ENCODE peak calls at places on chromosome 21, in six cellular contexts. One of them, this sample, is unnamed.

GRCh38 chr21:41283211-41283818 is 33.3 kb upstream of the FAM3B start:
- DNase-seq in GM23338: peak
- DNase-seq in OCI-LY7: peak
- DNase-seq in foreskin keratinocyte: peak
- DNase-seq in Peyer's patch: no peak
- DNase-seq in hepatocyte: peak
- DNase-seq in this sample: peak

GRCh38 chr21:42550817-42551216 is 37.2 kb downstream of the SLC37A1 start:
- DNase-seq in GM23338: peak
- DNase-seq in OCI-LY7: no peak
- DNase-seq in foreskin keratinocyte: no peak
- DNase-seq in Peyer's patch: no peak
- DNase-seq in hepatocyte: peak
- DNase-seq in this sample: no peak

GRCh38 chr21:45544449-45545235 is 2.4 kb upstream of the SLC19A1 start:
- DNase-seq in GM23338: no peak
- DNase-seq in OCI-LY7: no peak
- DNase-seq in foreskin keratinocyte: no peak
- DNase-seq in Peyer's patch: peak
- DNase-seq in hepatocyte: no peak
- DNase-seq in this sample: no peak

GRCh38 chr21:35053356-35054096 is 4.4 kb upstream of the RUNX1 start:
- DNase-seq in GM23338: no peak
- DNase-seq in OCI-LY7: no peak
- DNase-seq in foreskin keratinocyte: no peak
- DNase-seq in Peyer's patch: no peak
- DNase-seq in hepatocyte: peak
- DNase-seq in this sample: no peak

GRCh38 chr21:41507521-41508414 is at the start of gene TMPRSS2:
- DNase-seq in GM23338: peak
- DNase-seq in OCI-LY7: no peak
- DNase-seq in foreskin keratinocyte: peak
- DNase-seq in Peyer's patch: peak
- DNase-seq in hepatocyte: peak
- DNase-seq in this sample: no peak

GRCh38 chr21:26732442-26733221 is 112.6 kb downstream of the ADAMTS1 start:
- DNase-seq in GM23338: peak
- DNase-seq in OCI-LY7: peak
- DNase-seq in foreskin keratinocyte: peak
- DNase-seq in Peyer's patch: no peak
- DNase-seq in hepatocyte: peak
- DNase-seq in this sample: peak

GRCh38 chr21:15654171-15654570 is 75.6 kb upstream of the USP25 start:
- DNase-seq in GM23338: no peak
- DNase-seq in OCI-LY7: no peak
- DNase-seq in foreskin keratinocyte: no peak
- DNase-seq in Peyer's patch: no peak
- DNase-seq in hepatocyte: no peak
- DNase-seq in this sample: no peak

GRCh38 chr21:45981641-45982255 is at the start of gene COL6A1:
- DNase-seq in GM23338: peak
- DNase-seq in OCI-LY7: no peak
- DNase-seq in foreskin keratinocyte: no peak
- DNase-seq in Peyer's patch: peak
- DNase-seq in hepatocyte: peak
- DNase-seq in this sample: peak

GRCh38 chr21:42595281-42596187 is 57.9 kb upstream of the PDE9A start:
- DNase-seq in GM23338: no peak
- DNase-seq in OCI-LY7: no peak
- DNase-seq in foreskin keratinocyte: no peak
- DNase-seq in Peyer's patch: no peak
- DNase-seq in hepatocyte: no peak
- DNase-seq in this sample: no peak

GRCh38 chr21:8991968-8992621 is 1529.3 kb upstream of the TPTE start:
- DNase-seq in GM23338: no peak
- DNase-seq in OCI-LY7: no peak
- DNase-seq in foreskin keratinocyte: no peak
- DNase-seq in Peyer's patch: no peak
- DNase-seq in hepatocyte: no peak
- DNase-seq in this sample: no peak

GRCh38 chr21:26842976-26843911 is 2.0 kb downstream of the ADAMTS1 start:
- DNase-seq in GM23338: peak
- DNase-seq in OCI-LY7: no peak
- DNase-seq in foreskin keratinocyte: peak
- DNase-seq in Peyer's patch: peak
- DNase-seq in hepatocyte: peak
- DNase-seq in this sample: peak

DNA sequence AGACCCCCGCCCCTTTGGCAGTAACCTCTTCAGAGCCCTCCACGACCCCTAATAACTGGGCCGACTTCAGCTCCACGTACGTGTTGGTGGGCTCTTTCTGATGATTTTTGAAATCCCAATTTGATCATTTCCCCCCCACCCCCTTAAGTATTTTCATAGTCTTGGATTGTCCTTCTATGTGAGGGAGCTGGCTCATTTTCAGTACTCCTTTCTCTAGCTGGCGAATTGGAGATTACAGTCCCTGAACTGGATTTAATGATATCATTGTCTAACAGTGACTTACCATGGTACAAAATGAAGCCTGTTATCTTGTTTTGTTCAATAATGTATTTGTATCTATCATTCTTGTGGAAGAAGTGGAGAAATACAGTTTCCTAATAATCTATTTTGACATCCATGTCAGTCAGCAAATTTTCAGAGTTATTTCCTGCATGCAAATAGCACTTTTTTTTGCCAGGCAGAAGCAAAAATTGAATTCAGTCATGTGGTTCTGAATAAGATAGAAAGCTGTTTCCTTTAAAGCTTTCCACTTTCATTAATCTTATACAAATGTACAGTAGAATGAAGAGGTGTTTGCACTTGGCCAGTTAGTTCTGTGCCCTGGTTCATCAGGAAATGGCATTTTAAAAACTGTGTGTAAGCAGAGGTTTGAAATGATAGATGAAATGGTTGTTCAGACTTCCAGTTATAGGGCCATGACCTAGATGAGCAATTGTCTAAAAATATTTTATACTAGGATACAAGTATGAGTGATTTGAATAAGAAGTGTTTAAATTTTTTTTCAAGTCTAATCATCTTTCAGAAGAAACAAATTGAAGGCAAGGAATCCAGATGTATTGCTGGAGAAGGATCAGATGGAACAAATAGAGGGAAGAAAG is 104.2 kb downstream of the ATP5PO start:
- DNase-seq in GM23338: no peak
- DNase-seq in OCI-LY7: no peak
- DNase-seq in foreskin keratinocyte: no peak
- DNase-seq in Peyer's patch: no peak
- DNase-seq in hepatocyte: no peak
- DNase-seq in this sample: no peak
- H3K27ac ChIP-seq in GM23338: no peak
- H3K27ac ChIP-seq in OCI-LY7: no peak
- H3K27ac ChIP-seq in foreskin keratinocyte: no peak
- H3K27ac ChIP-seq in Peyer's patch: no peak
- H3K27ac ChIP-seq in hepatocyte: no peak
- H3K27ac ChIP-seq in this sample: no peak

GRCh38 chr21:29025328-29025713 is 853 bp downstream of the USP16 start:
- DNase-seq in GM23338: peak
- DNase-seq in OCI-LY7: no peak
- DNase-seq in foreskin keratinocyte: no peak
- DNase-seq in Peyer's patch: no peak
- DNase-seq in hepatocyte: peak
- DNase-seq in this sample: peak
- H3K27ac ChIP-seq in GM23338: peak
- H3K27ac ChIP-seq in OCI-LY7: peak
- H3K27ac ChIP-seq in foreskin keratinocyte: peak
- H3K27ac ChIP-seq in Peyer's patch: peak
- H3K27ac ChIP-seq in hepatocyte: peak
- H3K27ac ChIP-seq in this sample: peak

DNA sequence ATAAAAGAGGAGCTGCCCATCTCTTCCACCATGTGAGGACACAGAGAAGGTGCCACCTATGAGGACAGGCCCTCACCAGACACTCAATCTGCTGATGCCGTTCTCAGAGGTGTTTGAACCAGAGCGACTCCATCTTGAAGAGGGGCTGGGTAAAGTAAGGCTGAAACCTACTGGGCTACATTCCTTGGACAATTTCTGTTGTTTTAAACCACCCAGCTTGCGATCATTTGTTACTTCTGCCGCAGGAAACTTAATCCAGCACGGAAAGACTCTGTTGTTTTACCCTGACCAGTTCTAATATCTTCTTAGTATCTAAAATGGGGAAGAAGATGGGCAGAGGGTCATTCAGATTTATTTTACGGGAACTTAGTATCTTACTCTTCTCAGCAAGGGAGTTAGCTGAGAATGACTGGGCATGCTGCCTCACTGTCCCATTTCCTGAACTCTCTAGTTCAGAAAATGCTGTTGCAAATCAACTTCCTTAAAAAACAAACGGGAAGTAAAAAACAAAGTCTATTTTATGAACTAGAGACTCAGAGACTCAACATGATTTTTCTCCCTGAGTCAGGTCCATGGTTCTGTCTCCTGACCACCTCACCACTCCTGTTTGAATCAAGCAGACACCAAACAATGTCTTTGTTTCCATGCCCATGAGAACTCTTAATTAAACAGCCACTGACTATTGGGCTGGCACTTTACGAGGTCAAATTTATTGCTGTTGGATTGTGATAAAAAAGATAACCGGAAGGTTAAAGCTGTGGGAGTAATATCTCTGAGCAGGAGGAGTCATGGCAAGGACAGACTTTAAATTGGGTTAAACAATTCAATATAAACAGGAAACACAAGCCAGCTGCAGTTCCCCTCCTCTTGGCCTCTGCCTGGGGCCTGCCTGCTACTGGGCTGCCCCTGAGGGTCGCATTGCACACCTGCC is 23.8 kb upstream of the IFNAR1 start:
- DNase-seq in GM23338: no peak
- DNase-seq in OCI-LY7: peak
- DNase-seq in foreskin keratinocyte: no peak
- DNase-seq in Peyer's patch: no peak
- DNase-seq in hepatocyte: no peak
- DNase-seq in this sample: no peak
- H3K27ac ChIP-seq in GM23338: no peak
- H3K27ac ChIP-seq in OCI-LY7: peak
- H3K27ac ChIP-seq in foreskin keratinocyte: peak
- H3K27ac ChIP-seq in Peyer's patch: peak
- H3K27ac ChIP-seq in hepatocyte: peak
- H3K27ac ChIP-seq in this sample: no peak

GRCh38 chr21:38651570-38651969 is 153.3 kb upstream of the ERG start:
- DNase-seq in GM23338: no peak
- DNase-seq in OCI-LY7: no peak
- DNase-seq in foreskin keratinocyte: no peak
- DNase-seq in Peyer's patch: no peak
- DNase-seq in hepatocyte: no peak
- DNase-seq in this sample: no peak

GRCh38 chr21:38659936-38660332 is 145.8 kb upstream of the ETS2 start:
- DNase-seq in GM23338: peak
- DNase-seq in OCI-LY7: no peak
- DNase-seq in foreskin keratinocyte: no peak
- DNase-seq in Peyer's patch: no peak
- DNase-seq in hepatocyte: no peak
- DNase-seq in this sample: no peak

GRCh38 chr21:38649120-38649519 is 150.8 kb upstream of the ERG start:
- DNase-seq in GM23338: no peak
- DNase-seq in OCI-LY7: no peak
- DNase-seq in foreskin keratinocyte: no peak
- DNase-seq in Peyer's patch: no peak
- DNase-seq in hepatocyte: no peak
- DNase-seq in this sample: no peak

GRCh38 chr21:38652396-38652795 is 153.3 kb upstream of the ETS2 start:
- DNase-seq in GM23338: no peak
- DNase-seq in OCI-LY7: no peak
- DNase-seq in foreskin keratinocyte: no peak
- DNase-seq in Peyer's patch: no peak
- DNase-seq in hepatocyte: no peak
- DNase-seq in this sample: no peak

DNA sequence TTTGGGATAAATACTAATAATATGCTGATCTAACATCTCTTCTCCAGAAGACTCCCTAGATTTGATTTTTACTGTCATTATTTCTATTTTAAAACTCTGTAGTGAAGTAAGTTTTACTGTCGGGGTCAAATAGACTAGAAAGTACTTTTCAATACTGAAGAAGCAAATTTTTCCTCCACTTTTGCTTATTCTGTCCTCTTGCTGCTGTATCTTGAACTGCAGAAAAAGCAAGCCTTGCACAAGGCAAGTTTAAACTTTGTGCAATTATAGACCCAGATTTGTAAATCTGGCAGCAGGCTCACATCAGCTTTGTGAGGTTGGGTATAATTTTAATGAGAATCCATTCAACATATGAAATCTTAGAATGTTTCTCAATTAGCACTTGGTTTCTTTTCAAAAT is 151.1 kb upstream of the ETS2 start:
- DNase-seq in GM23338: no peak
- DNase-seq in OCI-LY7: no peak
- DNase-seq in foreskin keratinocyte: no peak
- DNase-seq in Peyer's patch: no peak
- DNase-seq in hepatocyte: no peak
- DNase-seq in this sample: no peak
- H3K27ac ChIP-seq in GM23338: no peak
- H3K27ac ChIP-seq in OCI-LY7: no peak
- H3K27ac ChIP-seq in foreskin keratinocyte: no peak
- H3K27ac ChIP-seq in Peyer's patch: no peak
- H3K27ac ChIP-seq in hepatocyte: no peak
- H3K27ac ChIP-seq in this sample: no peak